ENCODE peak calls at places on chromosome 3, in six cellular contexts. D is GM13976, T is brain microvascular endothelial cell, U is NCI-H1092, L is memory B cell, B is neural crest cell. Y is an unnamed sample.

GRCh38 chr3:146750196-146750595 is 145.1 kb upstream of the PLSCR5 start:
- DNase-seq in L (no peak), T (no peak), B (no peak), U (no peak), D (no peak), Y (no peak)

GRCh38 chr3:197793246-197793645 is 2.2 kb downstream of the LRCH3 start:
- DNase-seq in T (no peak), U (no peak), L (no peak), D (peak; percentile 57), B (no peak), Y (no peak)

GRCh38 chr3:195178124-195178910 is 92.6 kb downstream of the XXYLT1 start:
- DNase-seq in B (no peak), L (no peak), U (peak; percentile 76), T (no peak), D (no peak), Y (no peak)

GRCh38 chr3:128763967-128764366 is 38.0 kb downstream of the RAB7A start:
- DNase-seq in T (no peak), L (no peak), U (no peak), D (no peak), B (no peak), Y (no peak)

GRCh38 chr3:15405448-15406050 is 21.8 kb downstream of the METTL6 start:
- DNase-seq in U (peak; percentile 34), D (peak; percentile 57), T (peak; percentile 40), B (no peak), L (no peak), Y (no peak)

GRCh38 chr3:87088984-87089841 is 98.3 kb upstream of the VGLL3 start:
- DNase-seq in B (no peak), L (no peak), D (peak; percentile 37), U (no peak), T (peak; percentile 46), Y (peak; percentile 8)

GRCh38 chr3:159532577-159532976 is 456.1 kb upstream of the IL12A start:
- DNase-seq in D (no peak), B (no peak), T (peak; percentile 12), U (no peak), L (no peak), Y (no peak)

GRCh38 chr3:155112661-155113389 is 32.7 kb downstream of the MME start:
- DNase-seq in T (no peak), U (no peak), L (no peak), B (no peak), D (no peak), Y (no peak)

GRCh38 chr3:37712918-37713819 is 148.5 kb upstream of the CTDSPL start:
- DNase-seq in L (no peak), D (no peak), U (no peak), B (no peak), T (peak; percentile 1), Y (no peak)

GRCh38 chr3:71102111-71103039 is 481.2 kb downstream of the FOXP1 start:
- DNase-seq in T (peak; percentile 89), D (no peak), L (no peak), U (no peak), B (no peak), Y (no peak)

GRCh38 chr3:196274585-196274984 is 12.9 kb downstream of the PCYT1A start:
- DNase-seq in D (peak; percentile 87), B (no peak), L (no peak), U (no peak), T (peak; percentile 47), Y (peak; percentile 62)

GRCh38 chr3:151155409-151156128 is 47.4 kb downstream of the GPR171 start:
- DNase-seq in L (no peak), U (no peak), T (no peak), D (no peak), B (no peak), Y (no peak)

GRCh38 chr3:16181361-16181760 is 6.9 kb downstream of the GALNT15 start:
- DNase-seq in T (no peak), D (no peak), U (no peak), B (no peak), L (no peak), Y (no peak)

GRCh38 chr3:29914861-29915524 is 634.1 kb downstream of the RBMS3 start:
- DNase-seq in D (no peak), B (no peak), U (no peak), T (no peak), L (no peak), Y (no peak)

GRCh38 chr3:136544532-136544931 is 207.6 kb downstream of the STAG1 start:
- DNase-seq in L (no peak), U (no peak), B (no peak), D (no peak), T (no peak), Y (no peak)

GRCh38 chr3:130516645-130517512 is at the start of gene COL6A6:
- DNase-seq in D (no peak), B (peak; percentile 6), U (no peak), L (no peak), T (no peak), Y (no peak)

GRCh38 chr3:61687663-61688306 is 126.4 kb downstream of the PTPRG start:
- DNase-seq in B (no peak), T (no peak), D (no peak), L (no peak), U (no peak), Y (no peak)

Y was measured in GM12891.